ENCODE peak calls at places on chromosomes 6 and 20, in eight cellular contexts. Q is stomach, M is A549, G is HepG2, N is tibial nerve, W is suprapubic skin, F is transverse colon, R is SK-N-SH. O is an unnamed sample. For H3K4me1, the result is how much of the 10 kb centered on the place peaks cover.

GRCh38 chr6:158849899-158850806 is 31.0 kb upstream of the EZR start:
- DNase-seq in Q (peak), M (peak), G (peak), N (no peak), W (no peak), F (peak), R (no peak), O (no peak)

GRCh38 chr6:156423075-156423474 is 354.1 kb upstream of the ARID1B start:
- DNase-seq in Q (no peak), M (no peak), G (no peak), N (no peak), W (no peak), F (no peak), R (no peak), O (no peak)

GRCh38 chr6:40719671-40720374 is 132.7 kb upstream of the LRFN2 start:
- DNase-seq in Q (no peak), M (no peak), G (no peak), N (no peak), W (no peak), F (no peak), R (peak), O (peak)

GRCh38 chr6:28489366-28490190 is 26.0 kb downstream of the GPX6 start:
- DNase-seq in Q (peak), M (peak), G (peak), N (no peak), W (no peak), F (peak), R (peak), O (peak)

GRCh38 chr20:9114709-9115108 is 45.8 kb downstream of the PLCB4 start:
- DNase-seq in Q (no peak), M (no peak), G (no peak), N (no peak), W (no peak), F (no peak), R (no peak), O (no peak)

GRCh38 chr6:34349226-34349625 is 43.2 kb downstream of the NUDT3 start:
- DNase-seq in Q (no peak), M (no peak), G (no peak), N (no peak), W (no peak), F (no peak), R (no peak), O (no peak)

GRCh38 chr6:29926795-29927427 is 15.4 kb upstream of the HLA-A start:
- DNase-seq in Q (peak), M (peak), G (peak), N (peak), W (peak), F (peak), R (no peak), O (peak)

GRCh38 chr6:108662702-108663101 is 102.0 kb downstream of the FOXO3 start:
- DNase-seq in Q (no peak), M (no peak), G (no peak), N (no peak), W (no peak), F (no peak), R (no peak), O (no peak)

GRCh38 chr6:55437141-55437540 is 109.9 kb downstream of the GFRAL start:
- DNase-seq in Q (no peak), M (no peak), G (no peak), N (no peak), W (no peak), F (no peak), R (no peak), O (no peak)

GRCh38 chr6:107418118-107418517 is 41.2 kb downstream of the PDSS2 start:
- DNase-seq in Q (no peak), M (peak), G (peak), N (no peak), W (no peak), F (no peak), R (no peak), O (no peak)

GRCh38 chr6:157285422-157285779 is 37.9 kb downstream of the TMEM242 start:
- DNase-seq in Q (no peak), M (no peak), G (no peak), N (no peak), W (no peak), F (no peak), R (no peak), O (no peak)

GRCh38 chr6:109840034-109840433 is 138.1 kb upstream of the GPR6 start:
- DNase-seq in Q (no peak), M (no peak), G (no peak), N (no peak), W (no peak), F (no peak), R (no peak), O (no peak)

GRCh38 chr20:9070304-9070703 is 1.4 kb downstream of the PLCB4 start:
- DNase-seq in Q (no peak), M (no peak), G (no peak), N (no peak), W (no peak), F (no peak), R (no peak), O (no peak)

GRCh38 chr6:140203611-140204553 is 829.4 kb upstream of the CITED2 start:
- DNase-seq in Q (no peak), M (no peak), G (no peak), N (no peak), W (no peak), F (no peak), R (no peak), O (no peak)

GRCh38 chr20:20085071-20085470 is 32.7 kb downstream of the CFAP61 start:
- DNase-seq in Q (no peak), M (no peak), G (no peak), N (no peak), W (no peak), F (no peak), R (no peak), O (no peak)

GRCh38 chr20:4720977-4721349 is 746 bp upstream of the PRND start:
- DNase-seq in Q (no peak), M (no peak), G (no peak), N (no peak), W (no peak), F (no peak), R (peak), O (peak)

GRCh38 chr6:3906191-3907019 is 57.2 kb downstream of the FAM50B start:
- DNase-seq in Q (no peak), M (no peak), G (peak), N (no peak), W (peak), F (no peak), R (no peak), O (no peak)

GRCh38 chr6:37735722-37736121 is 38.0 kb upstream of the MDGA1 start:
- DNase-seq in Q (no peak), M (no peak), G (no peak), N (no peak), W (no peak), F (no peak), R (no peak), O (no peak)

GRCh38 chr6:579339-579738 is 77.6 kb downstream of the HUS1B start:
- DNase-seq in Q (no peak), M (peak), G (peak), N (no peak), W (no peak), F (no peak), R (peak), O (no peak)

GRCh38 chr20:18628330-18628941 is 40.6 kb downstream of the DTD1 start:
- DNase-seq in Q (peak), M (peak), G (peak), N (no peak), W (no peak), F (peak), R (peak), O (no peak)

GRCh38 chr6:127162808-127163207 is 44.3 kb downstream of the RSPO3 start:
- DNase-seq in Q (no peak), M (no peak), G (no peak), N (no peak), W (no peak), F (no peak), R (no peak), O (no peak)

GRCh38 chr20:48204499-48204898 is 419.2 kb upstream of the SULF2 start:
- DNase-seq in Q (no peak), M (no peak), G (no peak), N (no peak), W (no peak), F (no peak), R (no peak), O (no peak)

GRCh38 chr6:132830236-132830799 is 15.9 kb downstream of the RPS12 start:
- DNase-seq in Q (no peak), M (peak), G (peak), N (no peak), W (no peak), F (no peak), R (peak), O (no peak)

GRCh38 chr6:2792330-2792729 is 27.1 kb downstream of the WRNIP1 start:
- DNase-seq in Q (no peak), M (no peak), G (no peak), N (no peak), W (no peak), F (no peak), R (no peak), O (no peak)

GRCh38 chr6:161188547-161189465 is 85.1 kb downstream of the AGPAT4 start:
- DNase-seq in Q (no peak), M (no peak), G (no peak), N (no peak), W (no peak), F (no peak), R (no peak), O (no peak)

GRCh38 chr20:14155361-14155760 is 160.0 kb downstream of the MACROD2 start:
- DNase-seq in Q (no peak), M (no peak), G (no peak), N (no peak), W (no peak), F (no peak), R (no peak), O (no peak)

GRCh38 chr20:11274137-11274536 is 600.3 kb upstream of the JAG1 start:
- DNase-seq in Q (no peak), M (peak), G (peak), N (no peak), W (no peak), F (no peak), R (peak), O (no peak)

GRCh38 chr20:31722388-31723281 is at the start of gene BCL2L1:
- DNase-seq in Q (peak), M (peak), G (peak), N (peak), W (peak), F (peak), R (peak), O (peak)

GRCh38 chr6:4350571-4351505 is 215.5 kb upstream of the ECI2 start:
- DNase-seq in Q (no peak), M (no peak), G (no peak), N (no peak), W (no peak), F (no peak), R (no peak), O (no peak)

GRCh38 chr6:117463762-117464665 is 18.5 kb upstream of the DCBLD1 start:
- DNase-seq in Q (no peak), M (peak), G (no peak), N (no peak), W (no peak), F (no peak), R (no peak), O (no peak)

GRCh38 chr6:157644043-157644810 is 178.8 kb upstream of the SNX9 start:
- DNase-seq in Q (no peak), M (peak), G (no peak), N (no peak), W (peak), F (no peak), R (peak), O (no peak)

GRCh38 chr6:11700118-11700718 is 78.4 kb downstream of the ADTRP start:
- DNase-seq in Q (no peak), M (peak), G (peak), N (no peak), W (no peak), F (no peak), R (peak), O (no peak)

GRCh38 chr6:114301596-114302219 is 41.1 kb downstream of the HS3ST5 start:
- DNase-seq in Q (no peak), M (no peak), G (peak), N (no peak), W (no peak), F (no peak), R (no peak), O (no peak)

GRCh38 chr20:6783752-6784725 is 16.6 kb downstream of the BMP2 start:
- DNase-seq in Q (no peak), M (no peak), G (no peak), N (no peak), W (no peak), F (peak), R (no peak), O (no peak)

GRCh38 chr20:6994452-6994851 is 227.0 kb downstream of the BMP2 start:
- DNase-seq in Q (no peak), M (peak), G (no peak), N (no peak), W (no peak), F (no peak), R (no peak), O (no peak)

GRCh38 chr20:10306440-10307358 is 88.1 kb downstream of the SNAP25 start:
- DNase-seq in Q (no peak), M (no peak), G (no peak), N (no peak), W (no peak), F (no peak), R (no peak), O (no peak)

GRCh38 chr6:71419954-71420692 is 131.5 kb downstream of the OGFRL1 start:
- DNase-seq in Q (peak), M (no peak), G (no peak), N (peak), W (peak), F (peak), R (peak), O (peak)

GRCh38 chr6:71649893-71650292 is 236.5 kb upstream of the RIMS1 start:
- DNase-seq in Q (no peak), M (no peak), G (no peak), N (no peak), W (no peak), F (no peak), R (no peak), O (no peak)

GRCh38 chr6:167047554-167047953 is 48.4 kb downstream of the CEP43 start:
- DNase-seq in Q (peak), M (no peak), G (no peak), N (no peak), W (no peak), F (peak), R (no peak), O (no peak)

GRCh38 chr6:52511572-52512151 is 65.2 kb downstream of the TRAM2 start:
- DNase-seq in Q (no peak), M (no peak), G (no peak), N (no peak), W (no peak), F (no peak), R (no peak), O (no peak)
- H3K4me1 ChIP-seq in Q (under half), M (half or more), G (under half), N (half or more), W (under half), F (under half), R (under half), O (under half)

GRCh38 chr20:61762886-61763739 is 302.6 kb downstream of the TAF4 start:
- DNase-seq in Q (no peak), M (no peak), G (no peak), N (peak), W (peak), F (no peak), R (no peak), O (no peak)
- TF ChIP-seq EP300 in Q (no peak), M (no peak), G (no peak), N (no peak), W (no peak), F (no peak), R (no peak), O (no peak)

GRCh38 chr20:37938181-37938775 is 35.4 kb downstream of the VSTM2L start:
- DNase-seq in Q (no peak), M (no peak), G (no peak), N (no peak), W (peak), F (no peak), R (no peak), O (no peak)

GRCh38 chr20:37940161-37940560 is 37.2 kb downstream of the VSTM2L start:
- DNase-seq in Q (peak), M (no peak), G (no peak), N (no peak), W (peak), F (no peak), R (no peak), O (no peak)

GRCh38 chr20:37941332-37941731 is 38.4 kb downstream of the VSTM2L start:
- DNase-seq in Q (peak), M (peak), G (peak), N (no peak), W (peak), F (no peak), R (peak), O (no peak)

GRCh38 chr20:37938954-37939353 is 36.0 kb downstream of the VSTM2L start:
- DNase-seq in Q (no peak), M (no peak), G (no peak), N (no peak), W (peak), F (no peak), R (no peak), O (no peak)

DNA sequence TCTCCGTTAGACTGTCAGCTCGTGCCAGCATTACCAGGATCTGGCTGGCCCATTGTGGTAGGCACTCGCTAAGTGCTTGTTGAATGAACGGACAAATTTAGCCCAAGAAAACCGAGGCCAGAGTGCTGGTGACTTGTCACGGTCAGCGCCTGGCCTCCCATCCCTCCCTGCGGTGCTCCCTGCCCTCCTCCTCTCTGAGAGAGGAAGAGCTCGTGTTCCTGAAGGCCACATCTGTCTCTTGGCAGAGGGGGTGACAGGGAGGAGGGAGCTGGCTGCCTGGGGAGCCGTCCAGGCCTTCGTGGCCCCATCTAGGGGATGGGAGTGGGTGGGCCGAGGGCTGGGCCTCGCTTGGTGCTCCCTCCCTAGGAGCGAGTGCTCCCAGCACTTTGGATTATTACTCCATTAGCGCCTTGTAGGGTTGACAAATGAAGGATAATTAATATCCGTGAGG is 36.8 kb downstream of the VSTM2L start:
- DNase-seq in Q (peak), M (no peak), G (no peak), N (no peak), W (peak), F (no peak), R (no peak), O (no peak)
- H3K4me1 ChIP-seq in Q (under half), M (under half), G (under half), N (under half), W (under half), F (under half), R (under half), O (under half)

GRCh38 chr6:143260857-143261256 is 189.6 kb downstream of the ADAT2 start:
- DNase-seq in Q (no peak), M (peak), G (no peak), N (no peak), W (no peak), F (no peak), R (no peak), O (no peak)

GRCh38 chr6:143264291-143264834 is 186.1 kb downstream of the ADAT2 start:
- DNase-seq in Q (no peak), M (no peak), G (no peak), N (no peak), W (no peak), F (no peak), R (peak), O (peak)

GRCh38 chr6:143262859-143263258 is 187.6 kb downstream of the ADAT2 start:
- DNase-seq in Q (no peak), M (no peak), G (no peak), N (no peak), W (no peak), F (no peak), R (no peak), O (no peak)

GRCh38 chr6:143258945-143259344 is 191.6 kb downstream of the ADAT2 start:
- DNase-seq in Q (no peak), M (no peak), G (no peak), N (no peak), W (no peak), F (no peak), R (no peak), O (no peak)

GRCh38 chr6:143262037-143262436 is 188.5 kb downstream of the ADAT2 start:
- DNase-seq in Q (no peak), M (no peak), G (no peak), N (no peak), W (no peak), F (no peak), R (no peak), O (no peak)
- TF ChIP-seq EP300 in Q (no peak), M (no peak), G (no peak), N (no peak), W (no peak), F (no peak), R (no peak), O (no peak)

GRCh38 chr20:50311308-50312001 is 120.8 kb downstream of the CEBPB start:
- DNase-seq in Q (no peak), M (no peak), G (no peak), N (no peak), W (no peak), F (no peak), R (no peak), O (no peak)

GRCh38 chr20:50309280-50309763 is 118.7 kb downstream of the CEBPB start:
- DNase-seq in Q (no peak), M (peak), G (no peak), N (no peak), W (no peak), F (no peak), R (no peak), O (no peak)

GRCh38 chr20:50312002-50312681 is 121.5 kb downstream of the CEBPB start:
- DNase-seq in Q (no peak), M (no peak), G (no peak), N (no peak), W (no peak), F (peak), R (no peak), O (no peak)

GRCh38 chr20:50309764-50310672 is 119.4 kb downstream of the CEBPB start:
- DNase-seq in Q (no peak), M (no peak), G (no peak), N (no peak), W (no peak), F (no peak), R (no peak), O (no peak)

DNA sequence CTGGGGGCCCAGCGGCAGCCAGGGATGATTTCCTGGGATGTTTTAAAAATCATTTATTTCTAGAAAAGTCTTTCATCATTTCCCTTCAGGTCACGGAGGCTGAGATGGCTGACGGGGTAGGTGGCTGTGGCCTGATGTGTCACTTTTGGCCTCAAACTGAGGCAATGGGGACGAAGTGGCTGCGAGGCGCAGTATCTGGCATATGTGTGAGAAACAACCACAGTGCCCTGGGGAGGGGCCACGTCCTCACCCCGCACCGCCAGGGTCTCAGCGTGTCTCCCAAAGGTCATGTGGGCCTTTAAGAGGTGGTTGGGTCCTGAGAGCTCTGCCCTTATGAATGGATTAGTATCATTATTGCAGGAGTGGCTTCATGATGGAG is 120.0 kb downstream of the CEBPB start:
- DNase-seq in Q (no peak), M (no peak), G (no peak), N (no peak), W (no peak), F (no peak), R (no peak), O (no peak)
- H3K4me1 ChIP-seq in Q (under half), M (half or more), G (under half), N (half or more), W (half or more), F (under half), R (under half), O (under half)

DNA sequence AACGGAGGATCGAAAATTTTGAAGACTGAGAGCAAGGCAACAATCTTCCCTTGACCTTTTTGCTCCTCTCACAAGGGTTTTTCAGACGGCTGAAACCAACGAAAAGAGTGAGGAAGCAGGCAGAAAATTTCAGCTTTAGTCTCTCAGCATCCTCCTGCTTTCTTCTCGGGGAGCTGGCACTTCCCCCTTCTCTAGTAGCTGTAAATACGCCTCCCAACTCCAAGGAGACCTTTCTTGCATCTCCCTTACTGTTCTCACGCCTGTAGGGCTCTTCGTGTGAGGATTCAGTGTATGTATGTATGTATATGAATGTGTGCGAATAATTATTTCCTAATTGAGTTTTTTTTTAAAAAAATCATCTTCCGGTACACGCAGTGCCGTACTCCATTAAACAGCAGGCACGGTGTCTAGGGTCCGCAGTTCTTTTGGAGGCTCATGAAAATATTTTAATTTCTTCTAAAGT is 85.3 kb downstream of the HFE start:
- DNase-seq in Q (no peak), M (no peak), G (no peak), N (no peak), W (no peak), F (peak), R (peak), O (no peak)
- TF ChIP-seq EP300 in Q (no peak), M (no peak), G (no peak), N (no peak), W (no peak), F (no peak), R (no peak), O (no peak)

GRCh38 chr6:168439791-168440491 is 1.0 kb upstream of the SMOC2 start:
- DNase-seq in Q (no peak), M (no peak), G (no peak), N (no peak), W (no peak), F (no peak), R (no peak), O (no peak)
- H3K4me1 ChIP-seq in Q (under half), M (under half), G (under half), N (under half), W (under half), F (under half), R (under half), O (under half)